ENCODE peak calls at places on chromosomes 6 and 20, in four cellular contexts. M is HCT116, E is lower lobe of right lung, X is cardiac fibroblast. T is an unnamed sample.

GRCh38 chr6:150876598-150876997 is 11.1 kb downstream of the MTHFD1L start:
- DNase-seq in M (no peak), X (no peak), E (no peak), T (no peak)

GRCh38 chr6:107718341-107718740 is 105.8 kb downstream of the SCML4 start:
- DNase-seq in E (no peak), X (no peak), M (no peak), T (no peak)

GRCh38 chr6:44725070-44725469 is 337.6 kb downstream of the CDC5L start:
- DNase-seq in E (no peak), X (peak), M (no peak), T (peak)

GRCh38 chr6:92864966-92865555 is 554.3 kb downstream of the EPHA7 start:
- DNase-seq in M (no peak), E (no peak), X (no peak), T (no peak)

GRCh38 chr20:34557936-34558319 is 590 bp upstream of the MAP1LC3A start:
- DNase-seq in X (no peak), M (no peak), E (no peak), T (no peak)

GRCh38 chr6:121430514-121431460 is 4.7 kb upstream of the GJA1 start:
- DNase-seq in E (no peak), M (peak), X (peak), T (no peak)

GRCh38 chr6:40343318-40343886 is 243.8 kb downstream of the LRFN2 start:
- DNase-seq in E (no peak), X (no peak), M (no peak), T (peak)

GRCh38 chr20:50527068-50527605 is 17.0 kb downstream of the PTPN1 start:
- DNase-seq in E (no peak), M (no peak), X (no peak), T (no peak)

GRCh38 chr6:105108631-105109262 is 71.1 kb downstream of the POPDC3 start:
- DNase-seq in M (no peak), X (no peak), E (no peak), T (no peak)

GRCh38 chr20:59250293-59250692 is 50.1 kb upstream of the EDN3 start:
- DNase-seq in X (no peak), E (no peak), M (no peak), T (no peak)

GRCh38 chr20:13611726-13612125 is 27.0 kb downstream of the TASP1 start:
- DNase-seq in M (no peak), X (no peak), E (no peak), T (no peak)

GRCh38 chr6:125718109-125718508 is 31.3 kb upstream of the HEY2 start:
- DNase-seq in E (no peak), X (no peak), M (no peak), T (no peak)

GRCh38 chr6:33080127-33081089 is 4.6 kb downstream of the HLA-DPB1 start:
- DNase-seq in X (peak), E (peak), M (no peak), T (no peak)

GRCh38 chr6:27295301-27296079 is 16.6 kb downstream of the POM121L2 start:
- DNase-seq in E (no peak), X (peak), M (peak), T (no peak)

GRCh38 chr6:22690446-22690845 is 121.1 kb downstream of the HDGFL1 start:
- DNase-seq in E (no peak), X (no peak), M (no peak), T (no peak)

GRCh38 chr6:8529250-8529649 is 93.9 kb upstream of the SLC35B3 start:
- DNase-seq in E (no peak), X (no peak), M (no peak), T (no peak)

GRCh38 chr6:8527818-8528217 is 92.5 kb upstream of the SLC35B3 start:
- DNase-seq in X (no peak), E (no peak), M (no peak), T (no peak)

GRCh38 chr6:8535505-8535904 is 100.2 kb upstream of the SLC35B3 start:
- DNase-seq in E (no peak), M (no peak), X (no peak), T (no peak)

GRCh38 chr6:8526619-8527018 is 91.3 kb upstream of the SLC35B3 start:
- DNase-seq in E (no peak), X (no peak), M (no peak), T (no peak)

DNA sequence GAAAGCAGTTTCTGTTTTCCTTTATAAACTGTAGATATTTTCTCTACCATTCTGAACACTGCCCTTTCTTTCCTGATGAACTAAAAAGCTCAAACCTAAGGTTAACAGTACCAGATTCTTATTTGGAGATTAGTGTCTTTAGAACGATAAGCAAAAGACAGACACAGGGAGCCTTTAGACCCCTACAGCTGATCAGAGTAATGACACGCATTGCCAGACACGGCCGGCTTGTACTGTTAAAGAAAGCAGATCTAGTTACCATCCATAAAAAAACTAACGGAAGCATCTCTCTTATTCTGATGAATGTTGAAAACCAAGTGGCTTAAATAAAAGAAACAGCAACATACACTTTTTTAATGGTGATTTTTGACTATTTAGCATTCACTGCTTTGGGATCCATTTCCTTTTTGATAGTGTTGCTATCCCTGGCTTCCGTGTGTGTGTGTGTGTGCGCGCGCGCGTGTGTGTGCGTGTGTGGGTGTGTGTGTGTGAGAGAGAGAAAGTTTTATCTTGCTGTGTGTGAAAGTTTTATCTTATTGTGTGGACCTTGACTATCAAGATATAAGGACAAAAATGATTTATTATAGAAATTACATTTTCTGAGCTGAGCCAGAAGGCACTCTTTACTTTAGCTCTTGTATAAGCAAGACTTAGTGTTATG is 95.6 kb upstream of the SLC35B3 start:
- DNase-seq in E (no peak), M (no peak), X (peak), T (no peak)
- TF ChIP-seq CTCF in E (no peak), M (no peak), X (no peak), T (peak)

GRCh38 chr6:41552723-41553122 is 6.5 kb downstream of the FOXP4 start:
- DNase-seq in E (no peak), M (no peak), X (no peak), T (no peak)
- TF ChIP-seq CTCF in E (no peak), M (no peak), X (no peak), T (no peak)

GRCh38 chr6:159042824-159043181 is 2.0 kb downstream of the TAGAP start:
- DNase-seq in X (no peak), E (no peak), M (no peak), T (no peak)
- TF ChIP-seq CTCF in X (no peak), E (no peak), M (no peak), T (peak)

GRCh38 chr6:1792989-1793388 is 183.3 kb downstream of the FOXC1 start:
- DNase-seq in E (no peak), M (peak), X (peak), T (no peak)
- TF ChIP-seq CTCF in E (peak), M (no peak), X (peak), T (peak)

GRCh38 chr20:58088105-58088504 is 140.3 kb downstream of the ANKRD60 start:
- DNase-seq in E (no peak), M (no peak), X (no peak), T (no peak)

GRCh38 chr20:58084966-58085365 is 143.5 kb downstream of the ANKRD60 start:
- DNase-seq in M (no peak), X (no peak), E (no peak), T (no peak)

GRCh38 chr20:58087567-58087858 is 140.9 kb downstream of the ANKRD60 start:
- DNase-seq in E (no peak), M (no peak), X (no peak), T (no peak)

GRCh38 chr20:58088625-58089024 is 139.8 kb downstream of the ANKRD60 start:
- DNase-seq in X (no peak), M (no peak), E (no peak), T (no peak)

GRCh38 chr20:58086763-58087566 is 141.5 kb downstream of the ANKRD60 start:
- DNase-seq in E (no peak), X (peak), M (peak), T (peak)
- TF ChIP-seq CTCF in E (peak), X (peak), M (peak), T (peak)

GRCh38 chr6:152748843-152749242 is 1.8 kb upstream of the VIP start:
- DNase-seq in M (no peak), X (peak), E (no peak), T (no peak)
- TF ChIP-seq CTCF in M (peak), X (no peak), E (no peak), T (peak)

DNA sequence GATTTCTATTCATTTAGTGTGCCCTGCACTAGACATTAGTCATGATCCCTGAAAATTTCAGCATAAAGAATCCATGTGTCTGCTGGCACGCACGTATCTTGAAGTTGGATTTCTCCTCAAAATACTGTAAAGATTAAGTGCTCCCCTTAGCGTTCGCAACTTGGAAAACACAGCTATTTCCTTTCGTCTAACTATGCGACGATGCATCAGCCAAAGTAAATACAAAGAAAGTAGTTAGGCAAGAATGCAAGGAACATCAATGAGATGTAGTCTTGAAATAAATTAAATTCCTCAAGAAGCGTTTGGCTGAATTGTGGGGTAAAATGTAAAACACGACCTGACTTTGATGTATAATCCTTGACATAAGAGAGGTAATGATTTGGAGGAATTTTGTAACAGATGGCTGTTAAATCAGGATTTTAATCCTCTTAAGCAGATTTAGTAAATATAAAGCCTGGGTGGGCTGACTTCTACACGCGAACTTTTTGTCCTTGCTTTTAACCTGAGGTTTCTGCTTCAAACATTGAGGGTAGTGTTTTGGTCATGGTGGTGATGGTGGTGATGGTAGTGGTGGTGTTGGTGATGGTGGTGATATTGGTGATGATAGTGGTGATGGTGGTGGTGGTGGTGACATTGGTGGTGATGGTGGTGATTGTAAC is 88.2 kb downstream of the FOXF2 start:
- DNase-seq in M (no peak), X (peak), E (no peak), T (no peak)
- TF ChIP-seq CTCF in M (no peak), X (no peak), E (no peak), T (no peak)

GRCh38 chr20:19789009-19789408 is 31.0 kb downstream of the RIN2 start:
- DNase-seq in M (no peak), E (no peak), X (no peak), T (no peak)

GRCh38 chr20:19787366-19787765 is 29.3 kb downstream of the RIN2 start:
- DNase-seq in E (no peak), M (no peak), X (no peak), T (no peak)

GRCh38 chr20:19786311-19786710 is 28.3 kb downstream of the RIN2 start:
- DNase-seq in M (no peak), X (peak), E (no peak), T (no peak)

GRCh38 chr20:19791887-19792286 is 33.8 kb downstream of the RIN2 start:
- DNase-seq in M (no peak), E (no peak), X (no peak), T (no peak)

DNA sequence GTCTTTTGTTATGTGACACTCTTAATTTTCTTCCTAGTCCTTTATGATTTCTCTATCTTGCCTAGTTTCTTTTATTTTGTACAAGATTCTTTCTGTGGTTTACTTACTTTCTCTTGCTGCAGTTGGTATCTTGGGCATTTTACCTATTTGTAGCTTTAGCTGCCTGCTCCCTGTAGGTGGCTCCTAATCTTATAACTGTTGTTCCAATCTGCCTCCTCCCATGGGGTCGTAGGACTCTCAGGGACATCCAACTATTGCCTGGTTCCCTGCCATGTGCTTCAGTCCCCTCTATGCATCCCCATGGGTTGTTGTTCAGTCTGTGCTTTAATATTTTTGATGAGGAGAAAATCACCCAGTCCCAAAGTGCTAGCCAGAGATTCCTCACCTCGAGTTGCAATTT is 31.4 kb downstream of the RIN2 start:
- DNase-seq in E (no peak), X (peak), M (no peak), T (no peak)
- TF ChIP-seq CTCF in E (no peak), X (no peak), M (no peak), T (no peak)

GRCh38 chr6:127302728-127303675 is 36.3 kb downstream of the RNF146 start:
- DNase-seq in E (no peak), X (peak), M (peak), T (no peak)
- TF ChIP-seq CTCF in E (peak), X (peak), M (peak), T (peak)

GRCh38 chr20:31738729-31739549 is at the start of gene TPX2:
- DNase-seq in E (peak), X (peak), M (peak), T (peak)
- TF ChIP-seq CTCF in E (peak), X (no peak), M (no peak), T (peak)